ENCODE peak calls at places on chromosomes 16 and 17, in five cellular contexts. N is HCT116, Z is H1, R is K562, A is GM12878. J is an unnamed sample.

GRCh38 chr17:39763046-39763800 is 25.5 kb downstream of the GRB7 start:
- DNase-seq in Z (no peak), A (no peak), R (no peak), N (no peak), J (no peak)

GRCh38 chr17:50967795-50968194 is 101.6 kb upstream of the TOB1 start:
- DNase-seq in Z (no peak), N (no peak), A (no peak), R (no peak), J (no peak)

GRCh38 chr16:79635488-79635887 is 35.0 kb upstream of the MAF start:
- DNase-seq in A (no peak), Z (no peak), N (no peak), R (no peak), J (no peak)

GRCh38 chr16:17334096-17334495 is 136.7 kb downstream of the XYLT1 start:
- DNase-seq in A (no peak), Z (no peak), N (no peak), R (no peak), J (no peak)

GRCh38 chr16:69709456-69710084 is 16.8 kb downstream of the NQO1 start:
- DNase-seq in A (peak), N (peak), R (peak), Z (peak), J (peak)

GRCh38 chr16:19114359-19115147 is 789 bp downstream of the ITPRIPL2 start:
- DNase-seq in A (no peak), R (no peak), N (no peak), Z (peak), J (no peak)

GRCh38 chr16:28140788-28141618 is 70.8 kb downstream of the XPO6 start:
- DNase-seq in A (peak), R (no peak), N (no peak), Z (no peak), J (peak)

GRCh38 chr17:58728831-58729230 is 26.8 kb upstream of the PPM1E start:
- DNase-seq in A (no peak), Z (no peak), R (no peak), N (no peak), J (no peak)

GRCh38 chr16:25875956-25876608 is 184.3 kb downstream of the HS3ST4 start:
- DNase-seq in Z (no peak), A (no peak), N (no peak), R (no peak), J (no peak)

GRCh38 chr17:59666235-59666634 is 41.0 kb downstream of the PTRH2 start:
- DNase-seq in Z (no peak), R (no peak), N (no peak), A (no peak), J (no peak)

GRCh38 chr16:64469906-64470702 is 651.8 kb downstream of the CDH11 start:
- DNase-seq in N (no peak), R (no peak), A (no peak), Z (no peak), J (no peak)

GRCh38 chr17:29179232-29180036 is 764 bp downstream of the MYO18A start:
- DNase-seq in Z (peak), R (peak), A (no peak), N (no peak), J (peak)

GRCh38 chr17:1649844-1650409 is at the start of gene RILP:
- DNase-seq in R (peak), A (no peak), N (peak), Z (peak), J (peak)

GRCh38 chr17:27577124-27577761 is 53.7 kb upstream of the LGALS9 start:
- DNase-seq in Z (peak), R (peak), N (no peak), A (no peak), J (no peak)

GRCh38 chr17:12665263-12666210 is at the start of gene MYOCD:
- DNase-seq in A (no peak), Z (peak), N (no peak), R (no peak), J (no peak)

GRCh38 chr17:49616546-49617205 is 41.0 kb downstream of the NXPH3 start:
- DNase-seq in Z (no peak), N (no peak), A (no peak), R (no peak), J (no peak)

GRCh38 chr16:53080345-53081031 is 25.7 kb downstream of the CHD9 start:
- DNase-seq in R (no peak), A (no peak), N (no peak), Z (no peak), J (no peak)

GRCh38 chr17:41178341-41178740 is 320 bp upstream of the KRTAP4-2 start:
- DNase-seq in Z (no peak), N (no peak), A (no peak), R (no peak), J (no peak)

GRCh38 chr16:20049831-20050230 is 23.9 kb downstream of the GPR139 start:
- DNase-seq in A (no peak), N (no peak), Z (no peak), R (no peak), J (no peak)

GRCh38 chr16:47424846-47425245 is 36.0 kb downstream of the ITFG1 start:
- DNase-seq in R (no peak), N (no peak), Z (peak), A (no peak), J (peak)

GRCh38 chr16:649646-650045 is 481 bp downstream of the WDR90 start:
- DNase-seq in R (no peak), A (no peak), N (no peak), Z (no peak), J (no peak)

GRCh38 chr16:81885976-81886586 is 107.0 kb downstream of the PLCG2 start:
- DNase-seq in Z (peak), R (peak), N (peak), A (no peak), J (peak)

GRCh38 chr17:49404371-49404770 is 10.3 kb downstream of the PHB1 start:
- DNase-seq in R (no peak), N (no peak), Z (no peak), A (no peak), J (no peak)

GRCh38 chr17:841313-841712 is 59.2 kb downstream of the MRM3 start:
- DNase-seq in R (no peak), N (no peak), A (no peak), Z (no peak), J (no peak)

GRCh38 chr17:72812823-72813222 is 279.7 kb downstream of the SLC39A11 start:
- DNase-seq in R (no peak), Z (no peak), N (peak), A (no peak), J (no peak)

GRCh38 chr16:69618307-69618706 is 52.5 kb downstream of the NFAT5 start:
- DNase-seq in N (no peak), A (no peak), R (no peak), Z (no peak), J (no peak)

GRCh38 chr17:44522883-44523671 is 19.9 kb upstream of the GPATCH8 start:
- DNase-seq in N (peak), A (peak), Z (peak), R (peak), J (peak)

GRCh38 chr17:27327871-27328270 is 34.0 kb downstream of the WSB1 start:
- DNase-seq in Z (no peak), A (no peak), R (no peak), N (no peak), J (no peak)

GRCh38 chr16:29699324-29700219 is 20.6 kb downstream of the QPRT start:
- DNase-seq in N (no peak), A (no peak), R (peak), Z (no peak), J (no peak)

GRCh38 chr17:28570716-28571254 is 539 bp downstream of the PIGS start:
- DNase-seq in Z (peak), N (no peak), A (no peak), R (peak), J (peak)

GRCh38 chr17:7388856-7389255 is 5.5 kb downstream of the PLSCR3 start:
- DNase-seq in R (no peak), Z (no peak), N (no peak), A (no peak), J (no peak)

GRCh38 chr16:56513972-56514371 is 5.9 kb downstream of the BBS2 start:
- DNase-seq in N (peak), R (peak), Z (no peak), A (peak), J (peak)

GRCh38 chr16:4323845-4324478 is 8.1 kb downstream of the GLIS2 start:
- DNase-seq in R (peak), A (no peak), N (no peak), Z (peak), J (no peak)

GRCh38 chr16:69072640-69072974 is 32.8 kb upstream of the HAS3 start:
- DNase-seq in A (no peak), Z (no peak), N (no peak), R (no peak), J (no peak)

GRCh38 chr17:45355087-45355486 is 38.3 kb upstream of the MAP3K14 start:
- DNase-seq in N (no peak), Z (no peak), A (no peak), R (no peak), J (no peak)

GRCh38 chr17:11144358-11145233 is 96.4 kb upstream of the SHISA6 start:
- DNase-seq in A (no peak), R (peak), Z (peak), N (no peak), J (peak)

GRCh38 chr17:51725185-51725584 is 433.3 kb downstream of the CA10 start:
- DNase-seq in Z (no peak), A (no peak), R (no peak), N (no peak), J (no peak)

GRCh38 chr17:4073983-4074830 is 68.6 kb downstream of the ZZEF1 start:
- DNase-seq in N (no peak), R (no peak), A (peak), Z (no peak), J (no peak)

GRCh38 chr17:4068918-4069317 is 73.9 kb downstream of the ZZEF1 start:
- DNase-seq in A (no peak), Z (no peak), N (no peak), R (no peak), J (no peak)

GRCh38 chr17:4074831-4075495 is 67.9 kb downstream of the ZZEF1 start:
- DNase-seq in R (peak), A (peak), N (peak), Z (no peak), J (peak)

DNA sequence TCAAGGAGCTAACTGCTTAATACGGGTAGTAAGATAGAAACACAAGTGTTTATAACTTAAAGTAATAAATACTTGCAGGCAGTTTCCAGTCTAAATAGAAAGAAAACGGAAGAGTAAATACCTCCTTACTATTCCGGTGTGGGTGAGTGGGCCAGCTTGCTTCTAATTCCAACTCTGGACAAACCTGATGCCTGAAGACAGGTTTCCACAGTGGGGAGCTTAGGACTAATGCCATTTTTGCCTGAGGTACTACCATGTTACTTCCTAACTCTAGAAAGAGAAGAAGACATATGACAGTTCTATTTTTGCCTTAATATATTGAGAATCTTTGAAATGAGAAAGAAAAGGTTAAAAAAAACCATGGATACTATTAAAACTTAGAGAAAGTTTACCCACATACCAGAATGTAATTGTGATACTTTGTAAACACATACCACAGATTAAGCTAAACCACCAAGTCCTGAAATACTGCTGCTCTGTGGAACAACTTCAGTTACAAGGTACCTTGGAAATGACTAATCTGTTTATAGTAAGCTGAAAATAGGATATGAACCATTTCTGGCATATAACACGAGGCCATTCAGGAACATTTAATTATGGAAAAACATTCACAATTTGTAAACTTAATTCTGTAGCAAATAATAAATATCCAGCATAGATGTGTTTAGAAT is 70.2 kb downstream of the ZZEF1 start:
- DNase-seq in R (no peak), Z (no peak), A (no peak), N (no peak), J (no peak)
- TF ChIP-seq ZNF274 in R (no peak), Z (no peak), A (no peak), N (no peak), J (no peak)

GRCh38 chr16:12061336-12062055 is 85.0 kb downstream of the SNX29 start:
- DNase-seq in Z (no peak), R (no peak), A (no peak), N (no peak), J (no peak)

GRCh38 chr16:12060751-12061150 is 84.2 kb downstream of the SNX29 start:
- DNase-seq in Z (no peak), R (no peak), A (peak), N (no peak), J (no peak)

GRCh38 chr16:12062343-12063003 is 85.9 kb downstream of the SNX29 start:
- DNase-seq in Z (no peak), N (peak), A (no peak), R (no peak), J (no peak)

GRCh38 chr16:12057276-12057675 is 80.7 kb downstream of the SNX29 start:
- DNase-seq in R (no peak), A (no peak), N (no peak), Z (no peak), J (no peak)

GRCh38 chr16:12059216-12059769 is 82.8 kb downstream of the SNX29 start:
- DNase-seq in A (no peak), R (no peak), Z (no peak), N (no peak), J (peak)
- TF ChIP-seq ZNF274 in A (no peak), R (no peak), Z (no peak), N (no peak), J (no peak)

DNA sequence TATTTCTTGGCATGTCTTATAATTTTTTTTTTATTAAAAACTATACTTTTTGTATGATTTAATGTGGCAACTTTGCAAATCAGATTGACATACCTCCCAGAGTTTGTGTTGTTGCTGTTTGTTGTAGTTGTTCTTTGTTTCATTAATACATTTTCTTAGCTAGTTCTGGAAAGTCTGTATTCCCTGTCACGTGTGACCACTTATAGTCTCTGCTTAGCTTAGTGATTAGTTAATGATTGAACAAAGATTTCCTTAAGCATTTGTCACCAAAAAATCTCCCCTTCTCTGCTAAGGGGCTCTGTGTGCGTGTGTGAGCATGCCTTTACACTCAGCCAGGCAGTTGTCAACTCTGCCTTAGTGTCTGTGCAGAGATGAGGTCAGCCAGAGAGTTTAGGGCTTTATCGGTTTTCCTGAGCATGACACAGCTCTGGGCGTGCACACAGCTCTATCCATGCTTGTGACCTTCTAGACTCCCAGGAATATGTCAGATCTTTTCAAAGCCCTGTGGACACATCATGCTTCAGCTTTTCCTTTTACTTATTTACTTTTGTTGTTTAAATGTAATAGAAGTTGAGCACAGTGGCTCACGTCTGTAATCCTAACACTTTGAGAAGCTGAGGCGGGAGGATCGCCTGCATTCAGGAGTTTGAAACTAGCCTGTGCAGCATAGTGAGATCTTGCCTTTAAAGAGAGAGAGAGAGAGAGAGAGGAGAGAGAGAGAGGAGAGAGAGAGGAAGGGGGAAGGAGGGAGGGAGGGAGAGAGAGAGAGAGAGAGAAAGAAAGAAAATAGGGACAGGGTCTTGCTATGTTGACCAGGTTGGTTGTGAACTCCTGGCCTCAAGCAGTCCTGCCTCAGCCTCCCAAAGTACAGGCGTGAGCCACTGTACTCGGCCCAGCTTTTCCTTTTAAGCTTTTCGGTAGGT is 21.9 kb downstream of the DNAI2 start:
- DNase-seq in R (peak), A (no peak), N (no peak), Z (no peak), J (no peak)
- TF ChIP-seq ZNF274 in R (no peak), A (no peak), N (no peak), Z (no peak), J (no peak)

GRCh38 chr17:78010759-78011158 is 52.3 kb downstream of the TNRC6C start:
- DNase-seq in N (no peak), A (no peak), R (no peak), Z (no peak), J (no peak)

GRCh38 chr17:78006338-78006737 is 47.8 kb downstream of the TNRC6C start:
- DNase-seq in A (no peak), R (no peak), Z (no peak), N (no peak), J (no peak)

GRCh38 chr17:78012428-78012827 is 53.9 kb downstream of the TNRC6C start:
- DNase-seq in N (no peak), Z (no peak), A (no peak), R (no peak), J (no peak)

GRCh38 chr17:78005452-78006171 is 47.1 kb downstream of the TNRC6C start:
- DNase-seq in A (no peak), N (no peak), R (no peak), Z (no peak), J (no peak)

DNA sequence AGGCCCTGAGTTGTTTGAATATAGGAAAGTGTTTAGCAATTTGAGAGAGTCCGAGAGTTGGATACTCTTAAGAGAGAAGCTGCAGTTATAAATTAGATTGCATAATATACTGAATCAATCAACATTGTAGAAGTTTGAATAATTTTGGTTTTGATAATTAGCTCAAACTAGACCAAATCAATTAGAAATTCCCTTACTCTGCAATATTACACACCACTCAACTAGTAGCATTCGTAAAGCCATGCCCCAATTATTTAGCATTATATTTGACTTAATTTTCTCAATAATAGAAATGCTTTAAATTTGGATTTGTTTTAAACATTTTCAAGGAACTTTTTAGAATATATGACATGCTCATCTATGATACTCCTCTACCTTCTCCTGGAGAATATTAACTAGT is 49.2 kb downstream of the TNRC6C start:
- DNase-seq in N (no peak), A (no peak), Z (no peak), R (no peak), J (no peak)
- TF ChIP-seq ZNF274 in N (no peak), A (no peak), Z (no peak), R (no peak), J (no peak)

GRCh38 chr17:80428796-80429195 is 13.8 kb downstream of the ENDOV start:
- DNase-seq in N (no peak), R (no peak), A (no peak), Z (no peak), J (no peak)
- TF ChIP-seq ZNF274 in N (no peak), R (no peak), A (no peak), Z (no peak), J (no peak)

DNA sequence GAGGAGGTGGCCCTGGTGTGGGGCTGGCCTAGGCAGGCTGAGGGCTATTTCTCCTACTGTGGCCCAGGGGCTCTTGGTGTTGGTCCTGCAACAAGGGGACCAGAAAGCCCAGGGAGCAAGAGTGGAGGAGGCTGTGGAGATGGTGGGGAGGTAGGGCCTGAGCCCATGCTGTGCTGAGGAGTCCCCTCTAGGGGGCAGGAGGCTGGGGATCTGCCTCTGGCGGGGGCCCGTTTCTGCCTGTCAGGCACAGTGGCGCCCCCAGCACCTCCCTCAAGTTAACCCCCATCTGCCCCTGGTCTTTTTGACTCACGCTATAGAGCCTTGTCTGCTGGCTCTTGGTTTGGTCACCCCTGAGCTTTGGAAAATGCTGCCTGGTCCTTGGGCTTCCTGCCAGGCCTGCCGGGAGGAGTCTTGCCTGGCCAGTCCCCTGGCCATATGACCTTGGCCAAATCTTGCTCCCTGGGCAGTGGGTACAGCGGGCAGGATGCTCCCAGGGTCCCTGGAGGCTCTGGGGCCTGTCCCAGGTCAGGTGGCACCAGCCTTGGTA is 5.9 kb downstream of the BAIAP2 start:
- DNase-seq in Z (peak), R (peak), N (no peak), A (no peak), J (peak)
- TF ChIP-seq ZNF274 in Z (no peak), R (no peak), N (no peak), A (no peak), J (no peak)

J was measured in HepG2.